ENCODE peak calls at places on chromosome X, in four cellular contexts. R is Peyer's patch, E is activated T-cell treated with anti-CD3 and anti-CD28 coated beads for 1 hour, J is omental fat pad. H is an unnamed sample.

GRCh38 chrX:150361777-150362351 is 1.3 kb upstream of the MAMLD1 start:
- DNase-seq in R (no peak), E (no peak), J (no peak), H (no peak)

GRCh38 chrX:112734250-112734649 is 54.5 kb upstream of the LHFPL1 start:
- DNase-seq in R (no peak), E (no peak), J (no peak), H (peak)

GRCh38 chrX:1152090-1152489 is 60.4 kb downstream of the CRLF2 start:
- DNase-seq in R (no peak), E (no peak), J (no peak), H (no peak)

GRCh38 chrX:39721570-39722279 is 376.0 kb downstream of the BCOR start:
- DNase-seq in J (no peak), R (no peak), E (no peak), H (no peak)

GRCh38 chrX:25131055-25131454 is 115.3 kb upstream of the ARX start:
- DNase-seq in J (no peak), E (no peak), R (no peak), H (no peak)

GRCh38 chrX:16825306-16826035 is 39.2 kb downstream of the TXLNG start:
- DNase-seq in J (no peak), E (no peak), R (no peak), H (no peak)

GRCh38 chrX:10467793-10468192 is 152.6 kb downstream of the MID1 start:
- DNase-seq in R (no peak), E (no peak), J (no peak), H (no peak)

GRCh38 chrX:103637604-103638338 is 9.0 kb downstream of the TCEAL1 start:
- DNase-seq in R (no peak), E (no peak), J (no peak), H (no peak)

GRCh38 chrX:42603016-42603415 is 174.9 kb downstream of the PPP1R2C start:
- DNase-seq in E (no peak), R (no peak), J (no peak), H (no peak)

GRCh38 chrX:83145910-83146309 is 362.2 kb upstream of the POU3F4 start:
- DNase-seq in J (no peak), R (no peak), E (no peak), H (no peak)